ENCODE peak calls at places on chromosomes 4 and X, in six cellular contexts. One of them, this sample, is unnamed.

GRCh38 chrX:118459494-118459893 is 36.1 kb upstream of the DOCK11 start:
- DNase-seq in cardiac muscle cell: peak; percentile 16
- DNase-seq in breast epithelium: no peak
- DNase-seq in tibial artery: no peak
- DNase-seq in naive thymus-derived CD4-positive, alpha-beta T cell: peak; percentile 35
- DNase-seq in HCT116: no peak
- DNase-seq in this sample: peak; percentile 4

GRCh38 chrX:105653891-105654290 is 168.4 kb upstream of the NRK start:
- DNase-seq in cardiac muscle cell: no peak
- DNase-seq in breast epithelium: no peak
- DNase-seq in tibial artery: no peak
- DNase-seq in naive thymus-derived CD4-positive, alpha-beta T cell: no peak
- DNase-seq in HCT116: no peak
- DNase-seq in this sample: no peak

GRCh38 chr4:145679991-145680455 is at the start of gene C4orf51:
- DNase-seq in cardiac muscle cell: peak; percentile 52
- DNase-seq in breast epithelium: no peak
- DNase-seq in tibial artery: no peak
- DNase-seq in naive thymus-derived CD4-positive, alpha-beta T cell: no peak
- DNase-seq in HCT116: no peak
- DNase-seq in this sample: no peak

GRCh38 chrX:67296395-67296794 is 247.4 kb upstream of the AR start:
- DNase-seq in cardiac muscle cell: no peak
- DNase-seq in breast epithelium: no peak
- DNase-seq in tibial artery: no peak
- DNase-seq in naive thymus-derived CD4-positive, alpha-beta T cell: no peak
- DNase-seq in HCT116: no peak
- DNase-seq in this sample: no peak

GRCh38 chr4:16573744-16574143 is 324.7 kb downstream of the LDB2 start:
- DNase-seq in cardiac muscle cell: no peak
- DNase-seq in breast epithelium: peak; percentile 53
- DNase-seq in tibial artery: peak; percentile 56
- DNase-seq in naive thymus-derived CD4-positive, alpha-beta T cell: no peak
- DNase-seq in HCT116: no peak
- DNase-seq in this sample: no peak

GRCh38 chr4:4535590-4535989 is 6.3 kb downstream of the STX18 start:
- DNase-seq in cardiac muscle cell: no peak
- DNase-seq in breast epithelium: no peak
- DNase-seq in tibial artery: no peak
- DNase-seq in naive thymus-derived CD4-positive, alpha-beta T cell: no peak
- DNase-seq in HCT116: no peak
- DNase-seq in this sample: no peak

GRCh38 chr4:100422911-100423310 is 94.9 kb downstream of the EMCN start:
- DNase-seq in cardiac muscle cell: no peak
- DNase-seq in breast epithelium: no peak
- DNase-seq in tibial artery: no peak
- DNase-seq in naive thymus-derived CD4-positive, alpha-beta T cell: no peak
- DNase-seq in HCT116: no peak
- DNase-seq in this sample: no peak

GRCh38 chr4:85732124-85732523 is 257.2 kb downstream of the ARHGAP24 start:
- DNase-seq in cardiac muscle cell: no peak
- DNase-seq in breast epithelium: no peak
- DNase-seq in tibial artery: no peak
- DNase-seq in naive thymus-derived CD4-positive, alpha-beta T cell: no peak
- DNase-seq in HCT116: no peak
- DNase-seq in this sample: no peak

GRCh38 chr4:40511017-40511614 is 118.5 kb downstream of the RBM47 start:
- DNase-seq in cardiac muscle cell: no peak
- DNase-seq in breast epithelium: no peak
- DNase-seq in tibial artery: no peak
- DNase-seq in naive thymus-derived CD4-positive, alpha-beta T cell: no peak
- DNase-seq in HCT116: no peak
- DNase-seq in this sample: no peak

GRCh38 chr4:26056406-26056805 is 142.4 kb downstream of the SMIM20 start:
- DNase-seq in cardiac muscle cell: no peak
- DNase-seq in breast epithelium: no peak
- DNase-seq in tibial artery: no peak
- DNase-seq in naive thymus-derived CD4-positive, alpha-beta T cell: no peak
- DNase-seq in HCT116: no peak
- DNase-seq in this sample: no peak

GRCh38 chr4:32337403-32337802 is 1617.2 kb downstream of the PCDH7 start:
- DNase-seq in cardiac muscle cell: no peak
- DNase-seq in breast epithelium: no peak
- DNase-seq in tibial artery: no peak
- DNase-seq in naive thymus-derived CD4-positive, alpha-beta T cell: no peak
- DNase-seq in HCT116: no peak
- DNase-seq in this sample: no peak

GRCh38 chrX:39226307-39226706 is 425.0 kb downstream of the MID1IP1 start:
- DNase-seq in cardiac muscle cell: no peak
- DNase-seq in breast epithelium: no peak
- DNase-seq in tibial artery: no peak
- DNase-seq in naive thymus-derived CD4-positive, alpha-beta T cell: no peak
- DNase-seq in HCT116: no peak
- DNase-seq in this sample: no peak

GRCh38 chrX:39152106-39152649 is 350.9 kb downstream of the MID1IP1 start:
- DNase-seq in cardiac muscle cell: peak; percentile 76
- DNase-seq in breast epithelium: no peak
- DNase-seq in tibial artery: no peak
- DNase-seq in naive thymus-derived CD4-positive, alpha-beta T cell: peak; percentile 33
- DNase-seq in HCT116: no peak
- DNase-seq in this sample: peak; percentile 18

GRCh38 chrX:13177921-13178320 is 133.5 kb upstream of the FAM9C start:
- DNase-seq in cardiac muscle cell: no peak
- DNase-seq in breast epithelium: no peak
- DNase-seq in tibial artery: no peak
- DNase-seq in naive thymus-derived CD4-positive, alpha-beta T cell: no peak
- DNase-seq in HCT116: no peak
- DNase-seq in this sample: no peak

GRCh38 chrX:136586386-136586785 is 54.4 kb downstream of the VGLL1 start:
- DNase-seq in cardiac muscle cell: no peak
- DNase-seq in breast epithelium: peak; percentile 50
- DNase-seq in tibial artery: no peak
- DNase-seq in naive thymus-derived CD4-positive, alpha-beta T cell: peak; percentile 53
- DNase-seq in HCT116: no peak
- DNase-seq in this sample: peak; percentile 12
- H3K9me3 ChIP-seq in cardiac muscle cell: no peaks in the 10 kb centered on the region
- H3K9me3 ChIP-seq in breast epithelium: no peaks in the 10 kb centered on the region
- H3K9me3 ChIP-seq in tibial artery: no peaks in the 10 kb centered on the region
- H3K9me3 ChIP-seq in naive thymus-derived CD4-positive, alpha-beta T cell: no peaks in the 10 kb centered on the region
- H3K9me3 ChIP-seq in HCT116: no peaks in the 10 kb centered on the region
- H3K9me3 ChIP-seq in this sample: no peaks in the 10 kb centered on the region

GRCh38 chr4:20019310-20020015 is 232.2 kb upstream of the SLIT2 start:
- DNase-seq in cardiac muscle cell: no peak
- DNase-seq in breast epithelium: no peak
- DNase-seq in tibial artery: no peak
- DNase-seq in naive thymus-derived CD4-positive, alpha-beta T cell: no peak
- DNase-seq in HCT116: no peak
- DNase-seq in this sample: no peak

GRCh38 chr4:20017439-20017838 is 234.3 kb upstream of the SLIT2 start:
- DNase-seq in cardiac muscle cell: no peak
- DNase-seq in breast epithelium: no peak
- DNase-seq in tibial artery: no peak
- DNase-seq in naive thymus-derived CD4-positive, alpha-beta T cell: no peak
- DNase-seq in HCT116: no peak
- DNase-seq in this sample: no peak

GRCh38 chr4:20026456-20026855 is 225.2 kb upstream of the SLIT2 start:
- DNase-seq in cardiac muscle cell: no peak
- DNase-seq in breast epithelium: no peak
- DNase-seq in tibial artery: no peak
- DNase-seq in naive thymus-derived CD4-positive, alpha-beta T cell: no peak
- DNase-seq in HCT116: no peak
- DNase-seq in this sample: no peak

GRCh38 chr4:20020049-20020448 is 231.7 kb upstream of the SLIT2 start:
- DNase-seq in cardiac muscle cell: no peak
- DNase-seq in breast epithelium: no peak
- DNase-seq in tibial artery: no peak
- DNase-seq in naive thymus-derived CD4-positive, alpha-beta T cell: no peak
- DNase-seq in HCT116: no peak
- DNase-seq in this sample: no peak

DNA sequence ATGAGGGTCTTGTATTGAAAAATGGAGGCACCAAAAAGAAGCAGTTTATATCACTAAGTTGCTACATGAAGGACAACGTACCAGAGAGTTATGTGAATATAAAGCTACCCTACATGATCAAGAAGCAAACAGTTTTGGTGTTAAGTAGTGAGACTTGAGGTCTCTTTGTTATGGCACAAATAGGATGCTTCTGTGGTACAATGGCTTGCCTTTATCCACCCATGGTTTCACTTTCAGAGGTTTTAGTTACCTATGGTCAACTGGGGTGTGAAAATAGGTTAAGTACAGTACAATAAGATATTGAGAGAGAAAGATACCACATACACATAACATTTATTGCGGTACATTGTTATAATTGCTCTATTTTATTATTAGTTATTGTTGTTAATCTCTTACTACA is 229.2 kb upstream of the SLIT2 start:
- DNase-seq in cardiac muscle cell: no peak
- DNase-seq in breast epithelium: no peak
- DNase-seq in tibial artery: no peak
- DNase-seq in naive thymus-derived CD4-positive, alpha-beta T cell: no peak
- DNase-seq in HCT116: no peak
- DNase-seq in this sample: no peak
- H3K9me3 ChIP-seq in cardiac muscle cell: no peaks in the 10 kb centered on the region
- H3K9me3 ChIP-seq in breast epithelium: no peaks in the 10 kb centered on the region
- H3K9me3 ChIP-seq in tibial artery: no peaks in the 10 kb centered on the region
- H3K9me3 ChIP-seq in naive thymus-derived CD4-positive, alpha-beta T cell: no peaks in the 10 kb centered on the region
- H3K9me3 ChIP-seq in HCT116: no peaks in the 10 kb centered on the region
- H3K9me3 ChIP-seq in this sample: peaks cover 3% of the 10 kb centered on the region

DNA sequence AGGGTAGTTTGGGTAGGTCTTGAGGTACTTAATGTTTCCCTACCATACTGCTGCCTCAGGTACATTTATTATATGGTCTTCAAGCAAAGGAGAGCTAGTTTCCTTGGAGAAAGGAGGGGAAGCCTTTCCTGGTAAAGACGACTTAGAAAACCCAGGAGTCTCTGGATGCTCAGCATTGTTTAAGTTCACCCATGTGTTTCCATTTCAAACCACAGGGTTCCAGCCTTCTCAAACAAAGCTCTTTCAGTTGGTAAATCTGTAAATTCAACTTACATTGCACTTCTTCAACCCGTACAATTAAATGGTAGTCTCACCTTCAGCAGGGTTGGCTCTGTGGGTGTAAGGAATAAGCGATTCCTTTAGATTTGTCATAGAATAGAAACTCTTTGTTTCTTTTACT is 111.9 kb upstream of the UNC5C start:
- DNase-seq in cardiac muscle cell: no peak
- DNase-seq in breast epithelium: no peak
- DNase-seq in tibial artery: no peak
- DNase-seq in naive thymus-derived CD4-positive, alpha-beta T cell: no peak
- DNase-seq in HCT116: no peak
- DNase-seq in this sample: no peak
- H3K9me3 ChIP-seq in cardiac muscle cell: no peaks in the 10 kb centered on the region
- H3K9me3 ChIP-seq in breast epithelium: peaks cover 4% of the 10 kb centered on the region
- H3K9me3 ChIP-seq in tibial artery: no peaks in the 10 kb centered on the region
- H3K9me3 ChIP-seq in naive thymus-derived CD4-positive, alpha-beta T cell: no peaks in the 10 kb centered on the region
- H3K9me3 ChIP-seq in HCT116: no peaks in the 10 kb centered on the region
- H3K9me3 ChIP-seq in this sample: no peaks in the 10 kb centered on the region

GRCh38 chrX:82627568-82627967 is 880.5 kb upstream of the POU3F4 start:
- DNase-seq in cardiac muscle cell: no peak
- DNase-seq in breast epithelium: no peak
- DNase-seq in tibial artery: no peak
- DNase-seq in naive thymus-derived CD4-positive, alpha-beta T cell: no peak
- DNase-seq in HCT116: no peak
- DNase-seq in this sample: no peak
- H3K9me3 ChIP-seq in cardiac muscle cell: no peaks in the 10 kb centered on the region
- H3K9me3 ChIP-seq in breast epithelium: peaks cover 22% of the 10 kb centered on the region
- H3K9me3 ChIP-seq in tibial artery: peaks cover 2% of the 10 kb centered on the region
- H3K9me3 ChIP-seq in naive thymus-derived CD4-positive, alpha-beta T cell: no peaks in the 10 kb centered on the region
- H3K9me3 ChIP-seq in HCT116: no peaks in the 10 kb centered on the region
- H3K9me3 ChIP-seq in this sample: no peaks in the 10 kb centered on the region

GRCh38 chr4:148094149-148094548 is 348.1 kb downstream of the NR3C2 start:
- DNase-seq in cardiac muscle cell: no peak
- DNase-seq in breast epithelium: no peak
- DNase-seq in tibial artery: no peak
- DNase-seq in naive thymus-derived CD4-positive, alpha-beta T cell: no peak
- DNase-seq in HCT116: no peak
- DNase-seq in this sample: no peak

GRCh38 chr4:148101235-148101634 is 341.0 kb downstream of the NR3C2 start:
- DNase-seq in cardiac muscle cell: no peak
- DNase-seq in breast epithelium: no peak
- DNase-seq in tibial artery: no peak
- DNase-seq in naive thymus-derived CD4-positive, alpha-beta T cell: no peak
- DNase-seq in HCT116: no peak
- DNase-seq in this sample: no peak

GRCh38 chr4:148093065-148093464 is 349.1 kb downstream of the NR3C2 start:
- DNase-seq in cardiac muscle cell: no peak
- DNase-seq in breast epithelium: no peak
- DNase-seq in tibial artery: no peak
- DNase-seq in naive thymus-derived CD4-positive, alpha-beta T cell: no peak
- DNase-seq in HCT116: no peak
- DNase-seq in this sample: no peak

GRCh38 chr4:148095346-148095923 is 346.8 kb downstream of the NR3C2 start:
- DNase-seq in cardiac muscle cell: no peak
- DNase-seq in breast epithelium: no peak
- DNase-seq in tibial artery: no peak
- DNase-seq in naive thymus-derived CD4-positive, alpha-beta T cell: no peak
- DNase-seq in HCT116: no peak
- DNase-seq in this sample: no peak

GRCh38 chr4:148097811-148098210 is 344.4 kb downstream of the NR3C2 start:
- DNase-seq in cardiac muscle cell: no peak
- DNase-seq in breast epithelium: no peak
- DNase-seq in tibial artery: no peak
- DNase-seq in naive thymus-derived CD4-positive, alpha-beta T cell: no peak
- DNase-seq in HCT116: no peak
- DNase-seq in this sample: no peak
- H3K9me3 ChIP-seq in cardiac muscle cell: no peaks in the 10 kb centered on the region
- H3K9me3 ChIP-seq in breast epithelium: no peaks in the 10 kb centered on the region
- H3K9me3 ChIP-seq in tibial artery: no peaks in the 10 kb centered on the region
- H3K9me3 ChIP-seq in naive thymus-derived CD4-positive, alpha-beta T cell: no peaks in the 10 kb centered on the region
- H3K9me3 ChIP-seq in HCT116: no peaks in the 10 kb centered on the region
- H3K9me3 ChIP-seq in this sample: no peaks in the 10 kb centered on the region